ENCODE peak calls at places on chromosomes 5 and 9, in nine cellular contexts. S is brain microvascular endothelial cell; G is A172; W is left ventricle myocardium inferior; E is stimulated activated CD8-positive, alpha-beta memory T cell treated with anti-CD3 and anti-CD28 coated beads, Interleukin-12 subunit alpha, Interleukin-12 subunit beta, amount 100 ng/mL, for 1 hour; B is activated CD8-positive, alpha-beta memory T cell treated with anti-CD3 and anti-CD28 coated beads for 24 hours; I is NCI-H774; Y is mammary epithelial cell; V is G401. L is an unnamed sample.

GRCh38 chr9:131869312-131869711 is 129.4 kb upstream of the RAPGEF1 start:
- DNase-seq in G (no peak), V (no peak), Y (no peak), B (no peak), E (no peak), I (no peak), W (no peak), S (no peak), L (no peak)

GRCh38 chr9:33795281-33795680 is at the start of gene PRSS3:
- DNase-seq in E (no peak), W (no peak), I (no peak), Y (no peak), B (no peak), S (no peak), G (no peak), V (no peak), L (no peak)

GRCh38 chr5:69484891-69485290 is 7.7 kb upstream of the OCLN start:
- DNase-seq in S (peak), I (no peak), B (no peak), G (peak), Y (no peak), V (no peak), W (no peak), E (no peak), L (peak)

GRCh38 chr9:19464764-19465570 is 56.2 kb downstream of the ACER2 start:
- DNase-seq in V (peak), W (peak), B (peak), Y (peak), I (peak), E (peak), G (peak), S (peak), L (peak)

GRCh38 chr5:171207256-171207866 is 101.7 kb upstream of the TLX3 start:
- DNase-seq in B (no peak), S (peak), Y (peak), E (peak), G (peak), W (no peak), V (peak), I (no peak), L (peak)

GRCh38 chr9:126335837-126336236 is 9.2 kb downstream of the MVB12B start:
- DNase-seq in W (no peak), Y (no peak), I (no peak), E (no peak), G (no peak), B (peak), S (no peak), V (no peak), L (no peak)

GRCh38 chr5:137315534-137316345 is 183.4 kb downstream of the SPOCK1 start:
- DNase-seq in S (no peak), G (no peak), W (no peak), I (no peak), V (peak), E (no peak), B (no peak), Y (no peak), L (no peak)

GRCh38 chr9:137087409-137087925 is 682 bp downstream of the MAN1B1 start:
- DNase-seq in G (no peak), Y (no peak), B (peak), E (no peak), W (no peak), S (no peak), I (no peak), V (no peak), L (no peak)

GRCh38 chr9:6354072-6354686 is 26.0 kb downstream of the TPD52L3 start:
- DNase-seq in W (no peak), E (peak), Y (peak), I (peak), B (no peak), S (peak), V (peak), G (peak), L (peak)

GRCh38 chr5:72159501-72159911 is 52.2 kb downstream of the MAP1B start:
- DNase-seq in Y (no peak), G (no peak), B (no peak), E (no peak), W (no peak), S (no peak), V (no peak), I (no peak), L (peak)

GRCh38 chr9:12819436-12820185 is 44.8 kb downstream of the LURAP1L start:
- DNase-seq in E (no peak), V (no peak), S (no peak), W (no peak), B (no peak), I (no peak), Y (no peak), G (no peak), L (no peak)

GRCh38 chr5:149024978-149025377 is 37.9 kb downstream of the SH3TC2 start:
- DNase-seq in B (no peak), Y (no peak), E (no peak), W (no peak), V (no peak), G (no peak), S (no peak), I (no peak), L (no peak)

GRCh38 chr5:67971223-67971830 is 244.2 kb upstream of the PIK3R1 start:
- DNase-seq in Y (no peak), V (no peak), E (no peak), I (no peak), B (no peak), W (no peak), S (no peak), G (no peak), L (no peak)

GRCh38 chr9:129164246-129164930 is 13.7 kb downstream of the IER5L start:
- DNase-seq in W (no peak), B (no peak), G (no peak), V (no peak), S (no peak), E (no peak), Y (no peak), I (no peak), L (no peak)

GRCh38 chr9:71747572-71747971 is 20.7 kb downstream of the CEMIP2 start:
- DNase-seq in E (no peak), W (no peak), V (no peak), S (no peak), G (no peak), I (no peak), B (no peak), Y (no peak), L (no peak)

L was measured in NCI-H460.